ENCODE peak calls at places on chromosomes 12 and 14, in eight cellular contexts. One of them, this sample, is unnamed.

GRCh38 chr14:43803076-43803689 is 703.9 kb downstream of the FSCB start:
- DNase-seq in nephron progenitor cell: no peak
- DNase-seq in CD8-positive, alpha-beta T cell: no peak
- DNase-seq in body of pancreas: no peak
- DNase-seq in lung: no peak
- DNase-seq in H9: no peak
- DNase-seq in hepatocyte: no peak
- DNase-seq in AG10803: no peak
- DNase-seq in this sample: no peak

GRCh38 chr14:63857467-63858030 is 4.7 kb downstream of the SYNE2 start:
- DNase-seq in CD8-positive, alpha-beta T cell: peak; percentile 26
- DNase-seq in nephron progenitor cell: no peak
- DNase-seq in body of pancreas: no peak
- DNase-seq in lung: no peak
- DNase-seq in H9: no peak
- DNase-seq in AG10803: no peak
- DNase-seq in hepatocyte: no peak
- DNase-seq in this sample: no peak

GRCh38 chr12:100953217-100953616 is 158.6 kb downstream of the ANO4 start:
- DNase-seq in AG10803: no peak
- DNase-seq in lung: no peak
- DNase-seq in CD8-positive, alpha-beta T cell: no peak
- DNase-seq in hepatocyte: no peak
- DNase-seq in H9: no peak
- DNase-seq in body of pancreas: no peak
- DNase-seq in nephron progenitor cell: no peak
- DNase-seq in this sample: no peak

GRCh38 chr14:100622234-100622633 is 35.0 kb upstream of the BEGAIN start:
- DNase-seq in hepatocyte: no peak
- DNase-seq in CD8-positive, alpha-beta T cell: no peak
- DNase-seq in nephron progenitor cell: no peak
- DNase-seq in body of pancreas: peak; percentile 9
- DNase-seq in AG10803: no peak
- DNase-seq in H9: no peak
- DNase-seq in lung: no peak
- DNase-seq in this sample: no peak

GRCh38 chr12:3179731-3180130 is 102.6 kb downstream of the TSPAN9 start:
- DNase-seq in H9: no peak
- DNase-seq in body of pancreas: no peak
- DNase-seq in CD8-positive, alpha-beta T cell: no peak
- DNase-seq in AG10803: no peak
- DNase-seq in lung: no peak
- DNase-seq in nephron progenitor cell: no peak
- DNase-seq in hepatocyte: no peak
- DNase-seq in this sample: no peak

GRCh38 chr12:86727151-86727550 is 471.0 kb upstream of the MGAT4C start:
- DNase-seq in AG10803: peak; percentile 8
- DNase-seq in CD8-positive, alpha-beta T cell: no peak
- DNase-seq in H9: no peak
- DNase-seq in body of pancreas: no peak
- DNase-seq in lung: no peak
- DNase-seq in nephron progenitor cell: no peak
- DNase-seq in hepatocyte: no peak
- DNase-seq in this sample: no peak

GRCh38 chr12:41304526-41304925 is 116.4 kb downstream of the PDZRN4 start:
- DNase-seq in CD8-positive, alpha-beta T cell: no peak
- DNase-seq in body of pancreas: no peak
- DNase-seq in hepatocyte: no peak
- DNase-seq in nephron progenitor cell: no peak
- DNase-seq in lung: no peak
- DNase-seq in AG10803: no peak
- DNase-seq in H9: no peak
- DNase-seq in this sample: no peak

GRCh38 chr14:65496178-65496993 is 83.9 kb downstream of the FUT8 start:
- DNase-seq in H9: no peak
- DNase-seq in AG10803: peak; percentile 61
- DNase-seq in CD8-positive, alpha-beta T cell: no peak
- DNase-seq in hepatocyte: no peak
- DNase-seq in body of pancreas: no peak
- DNase-seq in nephron progenitor cell: no peak
- DNase-seq in lung: no peak
- DNase-seq in this sample: no peak

GRCh38 chr12:53098982-53099651 is 1.6 kb downstream of the IGFBP6 start:
- DNase-seq in lung: peak; percentile 91
- DNase-seq in AG10803: peak; percentile 98
- DNase-seq in H9: peak; percentile 88
- DNase-seq in nephron progenitor cell: peak; percentile 90
- DNase-seq in hepatocyte: peak; percentile 92
- DNase-seq in body of pancreas: peak; percentile 88
- DNase-seq in CD8-positive, alpha-beta T cell: peak; percentile 92
- DNase-seq in this sample: peak; percentile 96

GRCh38 chr12:15963271-15963670 is 52.1 kb downstream of the DERA start:
- DNase-seq in CD8-positive, alpha-beta T cell: no peak
- DNase-seq in body of pancreas: no peak
- DNase-seq in nephron progenitor cell: no peak
- DNase-seq in H9: no peak
- DNase-seq in hepatocyte: no peak
- DNase-seq in lung: no peak
- DNase-seq in AG10803: no peak
- DNase-seq in this sample: no peak

GRCh38 chr12:26226629-26227375 is 31.4 kb downstream of the SSPN start:
- DNase-seq in body of pancreas: peak; percentile 55
- DNase-seq in CD8-positive, alpha-beta T cell: no peak
- DNase-seq in hepatocyte: peak; percentile 51
- DNase-seq in nephron progenitor cell: peak; percentile 60
- DNase-seq in lung: no peak
- DNase-seq in H9: peak; percentile 76
- DNase-seq in AG10803: peak; percentile 42
- DNase-seq in this sample: no peak

GRCh38 chr12:89884917-89885316 is 176.3 kb upstream of the ATP2B1 start:
- DNase-seq in body of pancreas: no peak
- DNase-seq in CD8-positive, alpha-beta T cell: no peak
- DNase-seq in hepatocyte: no peak
- DNase-seq in nephron progenitor cell: no peak
- DNase-seq in AG10803: no peak
- DNase-seq in H9: no peak
- DNase-seq in lung: no peak
- DNase-seq in this sample: no peak

GRCh38 chr12:109033239-109034196 is 12.7 kb upstream of the SVOP start:
- DNase-seq in body of pancreas: no peak
- DNase-seq in lung: no peak
- DNase-seq in hepatocyte: no peak
- DNase-seq in H9: no peak
- DNase-seq in nephron progenitor cell: no peak
- DNase-seq in AG10803: no peak
- DNase-seq in CD8-positive, alpha-beta T cell: no peak
- DNase-seq in this sample: peak; percentile 23

GRCh38 chr12:70648831-70649230 is 11.6 kb upstream of the PTPRB start:
- DNase-seq in AG10803: peak; percentile 79
- DNase-seq in hepatocyte: no peak
- DNase-seq in nephron progenitor cell: no peak
- DNase-seq in body of pancreas: no peak
- DNase-seq in CD8-positive, alpha-beta T cell: no peak
- DNase-seq in H9: no peak
- DNase-seq in lung: no peak
- DNase-seq in this sample: no peak

GRCh38 chr12:107411792-107412535 is 273.6 kb upstream of the PWP1 start:
- DNase-seq in body of pancreas: no peak
- DNase-seq in AG10803: peak; percentile 78
- DNase-seq in lung: no peak
- DNase-seq in H9: no peak
- DNase-seq in nephron progenitor cell: no peak
- DNase-seq in hepatocyte: peak; percentile 49
- DNase-seq in CD8-positive, alpha-beta T cell: no peak
- DNase-seq in this sample: no peak

GRCh38 chr14:54207476-54207875 is 189.3 kb upstream of the CDKN3 start:
- DNase-seq in lung: no peak
- DNase-seq in H9: no peak
- DNase-seq in nephron progenitor cell: no peak
- DNase-seq in hepatocyte: no peak
- DNase-seq in body of pancreas: no peak
- DNase-seq in AG10803: peak; percentile 75
- DNase-seq in CD8-positive, alpha-beta T cell: no peak
- DNase-seq in this sample: no peak

DNA sequence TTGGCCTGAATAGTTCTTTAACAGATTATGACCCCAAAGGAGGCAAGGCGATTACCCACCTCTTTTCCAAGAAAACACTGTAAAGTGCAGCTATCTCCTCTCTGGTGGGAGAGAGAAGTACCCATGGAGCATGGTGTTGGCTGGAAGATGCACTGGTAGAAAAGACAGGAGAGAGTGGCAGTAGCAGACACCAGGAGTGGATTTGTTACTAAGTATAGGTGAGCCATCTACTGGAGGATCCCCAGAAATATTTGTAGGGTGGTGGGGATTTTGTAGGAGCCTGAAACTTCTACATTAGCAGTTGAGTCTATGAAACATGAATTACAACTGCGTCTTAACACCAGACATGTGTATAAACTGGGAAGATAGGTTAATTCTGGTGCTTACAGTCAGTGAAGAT is 148.0 kb downstream of the SLC38A4 start:
- DNase-seq in AG10803: peak; percentile 29
- DNase-seq in hepatocyte: peak; percentile 40
- DNase-seq in lung: no peak
- DNase-seq in nephron progenitor cell: no peak
- DNase-seq in body of pancreas: no peak
- DNase-seq in H9: no peak
- DNase-seq in CD8-positive, alpha-beta T cell: no peak
- DNase-seq in this sample: no peak
- TF ChIP-seq CTCF in AG10803: peak; percentile 28
- TF ChIP-seq CTCF in hepatocyte: peak; percentile 45
- TF ChIP-seq CTCF in lung: no peak
- TF ChIP-seq CTCF in nephron progenitor cell: no peak
- TF ChIP-seq CTCF in body of pancreas: no peak
- TF ChIP-seq CTCF in H9: peak; percentile 60
- TF ChIP-seq CTCF in CD8-positive, alpha-beta T cell: no peak
- TF ChIP-seq CTCF in this sample: peak; percentile 39

DNA sequence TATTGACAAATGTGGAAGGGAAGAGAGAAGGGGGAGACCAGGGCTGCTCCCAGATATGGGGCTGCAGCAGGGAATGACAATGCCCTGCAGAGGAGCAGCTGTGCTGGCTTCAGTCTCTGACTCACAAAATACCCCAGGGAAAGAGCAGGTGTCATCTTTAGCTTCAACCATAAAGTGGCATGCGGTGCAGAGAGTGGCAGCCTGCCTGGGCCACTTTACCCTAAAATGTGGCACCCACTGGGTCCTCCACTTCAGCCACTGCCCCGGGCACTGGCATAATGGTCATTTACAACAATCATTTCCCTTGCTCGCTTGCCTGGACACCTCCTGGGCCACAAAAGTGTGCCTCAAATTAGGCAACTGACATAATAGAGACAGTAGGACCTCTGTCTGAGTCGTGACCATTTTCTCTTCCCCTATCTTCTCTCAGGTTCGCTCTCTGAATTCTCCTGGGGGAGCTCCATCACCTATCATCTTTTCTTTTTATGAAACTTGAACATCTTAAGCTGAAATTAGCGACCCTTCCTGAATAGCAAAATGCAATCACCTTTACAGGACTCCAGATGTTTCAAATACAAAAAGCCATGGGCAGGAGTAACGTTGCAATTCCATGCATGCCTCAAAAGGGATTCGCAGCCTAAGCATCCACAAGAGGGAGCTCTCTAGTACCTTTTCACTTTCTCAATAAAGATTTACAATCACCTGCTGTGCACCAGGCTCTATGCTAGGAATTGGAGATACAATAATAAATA is 179.9 kb upstream of the ATF7IP start:
- DNase-seq in body of pancreas: peak; percentile 53
- DNase-seq in hepatocyte: peak; percentile 80
- DNase-seq in H9: peak; percentile 67
- DNase-seq in nephron progenitor cell: peak; percentile 39
- DNase-seq in AG10803: peak; percentile 38
- DNase-seq in lung: no peak
- DNase-seq in CD8-positive, alpha-beta T cell: peak; percentile 11
- DNase-seq in this sample: no peak
- TF ChIP-seq CTCF in body of pancreas: peak; percentile 52
- TF ChIP-seq CTCF in hepatocyte: peak; percentile 87
- TF ChIP-seq CTCF in H9: peak; percentile 90
- TF ChIP-seq CTCF in nephron progenitor cell: peak; percentile 74
- TF ChIP-seq CTCF in AG10803: peak; percentile 79
- TF ChIP-seq CTCF in lung: peak; percentile 24
- TF ChIP-seq CTCF in CD8-positive, alpha-beta T cell: peak; percentile 59
- TF ChIP-seq CTCF in this sample: peak; percentile 73

GRCh38 chr12:57004651-57005050 is 1.7 kb downstream of the ZBTB39 start:
- DNase-seq in hepatocyte: no peak
- DNase-seq in lung: no peak
- DNase-seq in nephron progenitor cell: no peak
- DNase-seq in body of pancreas: no peak
- DNase-seq in CD8-positive, alpha-beta T cell: no peak
- DNase-seq in AG10803: no peak
- DNase-seq in H9: no peak
- DNase-seq in this sample: no peak

GRCh38 chr12:57008113-57008687 is 1.9 kb upstream of the ZBTB39 start:
- DNase-seq in H9: no peak
- DNase-seq in hepatocyte: peak; percentile 75
- DNase-seq in CD8-positive, alpha-beta T cell: no peak
- DNase-seq in body of pancreas: no peak
- DNase-seq in lung: no peak
- DNase-seq in AG10803: peak; percentile 74
- DNase-seq in nephron progenitor cell: no peak
- DNase-seq in this sample: no peak

GRCh38 chr12:57006809-57007475 is 596 bp upstream of the ZBTB39 start:
- DNase-seq in AG10803: no peak
- DNase-seq in lung: no peak
- DNase-seq in CD8-positive, alpha-beta T cell: peak; percentile 33
- DNase-seq in body of pancreas: no peak
- DNase-seq in nephron progenitor cell: no peak
- DNase-seq in hepatocyte: no peak
- DNase-seq in H9: no peak
- DNase-seq in this sample: no peak

GRCh38 chr12:57003395-57003794 is 3.0 kb downstream of the ZBTB39 start:
- DNase-seq in CD8-positive, alpha-beta T cell: no peak
- DNase-seq in lung: no peak
- DNase-seq in hepatocyte: no peak
- DNase-seq in H9: no peak
- DNase-seq in nephron progenitor cell: no peak
- DNase-seq in AG10803: no peak
- DNase-seq in body of pancreas: no peak
- DNase-seq in this sample: no peak

GRCh38 chr12:57005980-57006808 is at the start of gene ZBTB39:
- DNase-seq in hepatocyte: peak; percentile 90
- DNase-seq in AG10803: peak; percentile 53
- DNase-seq in nephron progenitor cell: peak; percentile 77
- DNase-seq in CD8-positive, alpha-beta T cell: peak; percentile 74
- DNase-seq in H9: peak; percentile 75
- DNase-seq in lung: no peak
- DNase-seq in body of pancreas: peak; percentile 61
- DNase-seq in this sample: peak; percentile 91
- TF ChIP-seq CTCF in hepatocyte: peak; percentile 69
- TF ChIP-seq CTCF in AG10803: peak; percentile 38
- TF ChIP-seq CTCF in nephron progenitor cell: no peak
- TF ChIP-seq CTCF in CD8-positive, alpha-beta T cell: peak; percentile 43
- TF ChIP-seq CTCF in H9: peak; percentile 60
- TF ChIP-seq CTCF in lung: peak; percentile 34
- TF ChIP-seq CTCF in body of pancreas: peak; percentile 52
- TF ChIP-seq CTCF in this sample: peak; percentile 67

DNA sequence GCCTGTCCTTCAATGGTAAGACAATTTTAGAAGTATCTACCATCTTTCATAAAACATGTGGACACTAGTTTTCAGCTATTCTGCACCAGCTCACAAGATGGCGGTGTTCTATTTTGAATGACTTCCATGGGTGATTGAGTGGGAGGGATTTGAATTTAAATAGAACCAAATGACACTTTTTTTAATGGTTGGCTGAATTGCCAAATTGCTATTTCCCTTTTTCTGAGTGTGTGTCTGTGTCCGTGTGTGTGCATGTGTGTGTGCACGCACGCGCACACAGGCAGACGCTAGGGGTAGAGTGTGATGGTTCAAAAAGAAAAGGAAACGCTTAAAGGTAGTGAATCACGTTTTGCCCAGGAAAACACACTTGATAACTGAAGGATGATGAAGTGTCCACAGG is 362.6 kb downstream of the DAD1 start:
- DNase-seq in AG10803: no peak
- DNase-seq in body of pancreas: no peak
- DNase-seq in nephron progenitor cell: no peak
- DNase-seq in H9: no peak
- DNase-seq in CD8-positive, alpha-beta T cell: no peak
- DNase-seq in hepatocyte: no peak
- DNase-seq in lung: no peak
- DNase-seq in this sample: no peak
- TF ChIP-seq CTCF in AG10803: no peak
- TF ChIP-seq CTCF in body of pancreas: no peak
- TF ChIP-seq CTCF in nephron progenitor cell: no peak
- TF ChIP-seq CTCF in H9: peak; percentile 70
- TF ChIP-seq CTCF in CD8-positive, alpha-beta T cell: no peak
- TF ChIP-seq CTCF in hepatocyte: peak; percentile 32
- TF ChIP-seq CTCF in lung: no peak
- TF ChIP-seq CTCF in this sample: peak; percentile 57

This sample was measured in osteocyte.